ENCODE peak calls at places on chromosomes 13 and 19, in ten cellular contexts. D is upper lobe of left lung, P is HFF-Myc, T is keratinocyte, Z is lower lobe of right lung, V is esophagus muscularis mucosa, M is endodermal cell, K is GM10248, E is testis, Y is GM20000. F is an unnamed sample.

GRCh38 chr13:51826606-51827005 is 18.4 kb downstream of the TMEM272 start:
- DNase-seq in E (peak), Z (no peak), P (no peak), T (no peak), M (no peak), K (no peak), D (no peak), Y (no peak), V (no peak), F (no peak)

GRCh38 chr13:113155201-113155600 is 3.2 kb upstream of the PROZ start:
- DNase-seq in Y (no peak), P (no peak), T (no peak), K (no peak), M (peak), D (no peak), E (no peak), V (no peak), Z (no peak), F (no peak)

GRCh38 chr13:27783111-27783510 is 9.2 kb upstream of the GSX1 start:
- DNase-seq in Y (no peak), Z (no peak), M (peak), P (no peak), E (peak), T (no peak), D (no peak), V (no peak), K (no peak), F (peak)

GRCh38 chr19:7578127-7578526 is 17.5 kb upstream of the CAMSAP3 start:
- DNase-seq in M (no peak), Z (no peak), E (no peak), T (no peak), V (no peak), Y (no peak), D (no peak), P (no peak), K (no peak), F (no peak)

GRCh38 chr13:74067818-74068217 is 66.4 kb downstream of the KLF12 start:
- DNase-seq in K (no peak), T (no peak), D (no peak), V (no peak), Z (no peak), M (no peak), P (no peak), Y (no peak), E (no peak), F (no peak)

GRCh38 chr19:30870861-30871260 is 478.4 kb downstream of the TSHZ3 start:
- DNase-seq in P (peak), Y (no peak), K (no peak), T (no peak), D (no peak), V (no peak), M (peak), E (peak), Z (no peak), F (no peak)

GRCh38 chr19:58261968-58262921 is 16.5 kb upstream of the ZNF8 start:
- DNase-seq in E (no peak), M (no peak), T (no peak), K (no peak), Z (no peak), D (no peak), V (no peak), Y (no peak), P (no peak), F (no peak)

GRCh38 chr13:98222081-98222554 is 45.0 kb upstream of the RNF113B start:
- DNase-seq in P (no peak), D (no peak), T (no peak), K (no peak), V (no peak), M (peak), Z (no peak), E (no peak), Y (no peak), F (no peak)

GRCh38 chr19:6362351-6362801 is 1.0 kb downstream of the CLPP start:
- DNase-seq in P (no peak), D (no peak), Y (no peak), M (no peak), V (no peak), K (no peak), Z (no peak), T (no peak), E (no peak), F (no peak)

GRCh38 chr13:60612593-60612992 is 215.6 kb downstream of the TDRD3 start:
- DNase-seq in Y (no peak), K (no peak), D (no peak), Z (no peak), E (no peak), M (no peak), P (no peak), V (no peak), T (no peak), F (no peak)

GRCh38 chr19:30363073-30363472 is 9.1 kb upstream of the ZNF536 start:
- DNase-seq in D (peak), E (no peak), K (no peak), Y (no peak), Z (no peak), V (no peak), T (no peak), P (no peak), M (peak), F (no peak)

GRCh38 chr13:30125422-30126073 is 181.8 kb downstream of the KATNAL1 start:
- DNase-seq in P (peak), D (peak), Z (no peak), K (no peak), Y (no peak), T (no peak), M (no peak), V (no peak), E (peak), F (peak)

GRCh38 chr13:35925669-35926068 is 205.5 kb downstream of the DCLK1 start:
- DNase-seq in Z (no peak), T (no peak), D (no peak), K (no peak), P (no peak), V (no peak), M (no peak), E (no peak), Y (no peak), F (no peak)

GRCh38 chr13:31172535-31172934 is 10.8 kb upstream of the HSPH1 start:
- DNase-seq in M (no peak), E (no peak), K (no peak), Y (no peak), Z (no peak), P (no peak), D (no peak), V (no peak), T (peak), F (no peak)

GRCh38 chr13:85654227-85654626 is 145.0 kb downstream of the SLITRK6 start:
- DNase-seq in V (no peak), K (no peak), Y (no peak), Z (no peak), E (no peak), M (no peak), T (no peak), P (no peak), D (no peak), F (no peak)

GRCh38 chr19:12664406-12665280 is 1.9 kb downstream of the MAN2B1 start:
- DNase-seq in Y (no peak), E (no peak), D (no peak), K (no peak), V (no peak), Z (no peak), T (no peak), P (no peak), M (peak), F (no peak)

GRCh38 chr13:72101768-72102400 is 234.9 kb upstream of the DACH1 start:
- DNase-seq in P (no peak), K (no peak), Z (no peak), E (no peak), V (no peak), Y (no peak), M (no peak), T (no peak), D (no peak), F (no peak)

GRCh38 chr19:49506575-49507105 is 5.8 kb upstream of the FCGRT start:
- DNase-seq in Z (peak), E (peak), P (no peak), Y (peak), V (no peak), M (peak), D (peak), K (peak), T (no peak), F (peak)

GRCh38 chr13:69524459-69525155 is 583.0 kb upstream of the ATXN8OS start:
- DNase-seq in Z (no peak), M (no peak), P (no peak), D (no peak), Y (no peak), T (no peak), E (no peak), K (no peak), V (no peak), F (no peak)

GRCh38 chr19:7509625-7510024 is 6.3 kb upstream of the ZNF358 start:
- DNase-seq in Z (no peak), Y (no peak), M (peak), V (no peak), T (no peak), D (no peak), K (no peak), P (no peak), E (no peak), F (no peak)

GRCh38 chr13:99374169-99374991 is 67.2 kb upstream of the GPR183 start:
- DNase-seq in Z (no peak), D (no peak), V (no peak), M (peak), Y (no peak), P (no peak), E (no peak), T (no peak), K (no peak), F (no peak)

GRCh38 chr19:10553087-10553667 is 9.5 kb downstream of the ATG4D start:
- DNase-seq in K (no peak), E (no peak), Y (peak), Z (no peak), M (no peak), V (no peak), T (no peak), D (no peak), P (no peak), F (no peak)

GRCh38 chr19:13420780-13421179 is 85.5 kb downstream of the CACNA1A start:
- DNase-seq in Z (no peak), K (no peak), Y (no peak), D (no peak), E (no peak), V (no peak), M (no peak), T (no peak), P (no peak), F (no peak)

GRCh38 chr19:9792191-9793050 is 23.9 kb upstream of the ZNF846 start:
- DNase-seq in Y (peak), T (peak), D (peak), K (peak), E (peak), M (peak), P (peak), V (peak), Z (peak), F (peak)

GRCh38 chr13:90201198-90201597 is 1146.3 kb upstream of the MIR17HG start:
- DNase-seq in T (no peak), E (no peak), Y (no peak), D (no peak), P (no peak), Z (no peak), M (no peak), V (no peak), K (no peak), F (no peak)

GRCh38 chr13:97710797-97711196 is 242.7 kb upstream of the IPO5 start:
- DNase-seq in V (no peak), K (no peak), E (no peak), M (no peak), T (no peak), D (no peak), Y (no peak), P (no peak), Z (no peak), F (no peak)

GRCh38 chr19:55112781-55113569 is 4.5 kb downstream of the PPP1R12C start:
- DNase-seq in E (no peak), T (no peak), V (no peak), Z (no peak), D (peak), K (no peak), M (peak), P (no peak), Y (peak), F (no peak)
- TF ChIP-seq CTCF in E (no peak), T (no peak), V (no peak), Z (no peak), D (no peak), K (peak), M (peak), P (no peak), Y (no peak), F (no peak)

DNA sequence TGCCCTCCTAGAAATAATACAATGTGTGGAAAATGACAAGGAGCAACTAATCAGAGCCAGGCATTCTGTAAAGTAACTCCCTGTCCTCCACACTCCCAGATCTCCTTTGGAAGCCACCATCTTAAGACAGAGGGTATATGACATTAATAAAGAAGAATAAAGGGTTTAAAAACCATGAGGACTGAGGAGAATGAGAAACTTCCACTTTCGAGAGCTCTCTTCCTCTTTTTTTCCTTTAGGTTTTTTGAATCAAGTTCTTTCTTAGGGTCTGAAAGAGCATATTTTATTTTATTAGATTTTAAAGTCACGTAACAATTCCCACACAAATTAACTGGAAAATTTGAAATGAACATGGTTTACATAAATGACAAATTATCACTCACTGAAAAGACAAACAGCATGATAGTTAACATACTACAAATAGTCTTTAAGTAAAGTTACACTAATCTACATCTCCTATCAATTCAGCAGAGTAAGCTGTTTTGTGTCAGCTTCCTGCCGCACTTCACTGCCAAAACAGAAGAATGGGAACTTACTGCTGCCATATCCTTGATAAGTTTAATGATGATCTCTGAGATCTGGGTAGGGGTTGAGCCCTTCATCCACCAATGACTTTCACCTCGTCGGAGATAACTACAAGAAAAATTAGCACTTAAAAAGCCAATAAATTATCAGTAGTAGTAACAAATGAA is 38.6 kb upstream of the FBXL3 start:
- DNase-seq in Y (no peak), K (no peak), T (no peak), Z (no peak), D (no peak), V (no peak), E (no peak), M (no peak), P (no peak), F (no peak)
- TF ChIP-seq CTCF in Y (no peak), K (no peak), T (no peak), Z (no peak), D (no peak), V (no peak), E (no peak), M (no peak), P (no peak), F (no peak)

GRCh38 chr19:2602391-2603181 is 99.9 kb downstream of the GNG7 start:
- DNase-seq in K (no peak), Y (no peak), E (peak), Z (peak), D (peak), M (peak), T (no peak), P (peak), V (peak), F (peak)
- TF ChIP-seq CTCF in K (no peak), Y (no peak), E (no peak), Z (peak), D (no peak), M (no peak), T (no peak), P (no peak), V (peak), F (no peak)

GRCh38 chr13:37918116-37919100 is 48.8 kb upstream of the TRPC4 start:
- DNase-seq in V (no peak), M (peak), Z (no peak), T (no peak), Y (no peak), K (no peak), E (no peak), P (no peak), D (no peak), F (no peak)
- TF ChIP-seq CTCF in V (no peak), M (peak), Z (no peak), T (no peak), Y (no peak), K (no peak), E (no peak), P (no peak), D (no peak), F (no peak)

DNA sequence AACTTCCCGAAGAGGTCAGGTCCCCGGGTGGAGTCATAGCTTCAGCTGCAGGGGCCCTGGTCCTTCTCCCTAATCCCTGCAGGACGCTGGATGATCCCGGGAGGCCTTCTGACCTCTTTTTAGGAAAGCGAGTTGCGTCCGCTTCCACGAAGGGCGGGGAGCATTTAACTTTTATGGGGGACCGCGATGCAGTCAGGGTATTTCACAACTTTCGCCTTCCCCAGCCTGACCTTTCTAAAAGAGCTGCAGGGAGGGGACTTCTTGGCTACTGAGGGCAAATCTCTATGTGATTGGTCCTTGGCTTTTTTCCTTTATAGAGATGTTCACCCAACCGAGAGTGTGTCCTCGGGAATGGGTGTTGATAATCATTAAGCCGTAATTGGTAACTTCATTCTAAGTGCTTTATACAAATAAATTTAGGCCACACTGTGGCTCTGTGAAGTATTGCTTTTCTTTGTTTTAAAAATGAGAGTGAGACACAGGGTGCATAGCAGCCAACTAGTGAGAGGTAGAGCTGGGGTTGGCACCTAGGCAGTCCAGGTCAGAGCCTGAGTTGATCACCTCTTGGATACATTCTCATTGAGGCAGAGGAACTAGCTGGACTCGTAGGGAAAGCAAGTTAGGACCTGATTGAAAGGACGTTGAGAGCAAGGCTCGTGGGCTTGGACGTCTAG is 841 bp downstream of the ZNF230 start:
- DNase-seq in Z (peak), V (peak), T (no peak), K (peak), Y (peak), D (no peak), E (peak), P (no peak), M (peak), F (no peak)
- TF ChIP-seq CTCF in Z (no peak), V (no peak), T (no peak), K (no peak), Y (no peak), D (no peak), E (no peak), P (no peak), M (no peak), F (no peak)

GRCh38 chr19:53161123-53161522 is 2.3 kb upstream of the ZNF347 start:
- DNase-seq in M (no peak), Y (no peak), K (no peak), T (no peak), E (no peak), Z (no peak), P (no peak), D (no peak), V (no peak), F (no peak)

GRCh38 chr19:53160350-53160749 is 1.5 kb upstream of the ZNF347 start:
- DNase-seq in P (no peak), M (no peak), Y (no peak), D (no peak), V (no peak), Z (no peak), K (no peak), T (no peak), E (no peak), F (no peak)

DNA sequence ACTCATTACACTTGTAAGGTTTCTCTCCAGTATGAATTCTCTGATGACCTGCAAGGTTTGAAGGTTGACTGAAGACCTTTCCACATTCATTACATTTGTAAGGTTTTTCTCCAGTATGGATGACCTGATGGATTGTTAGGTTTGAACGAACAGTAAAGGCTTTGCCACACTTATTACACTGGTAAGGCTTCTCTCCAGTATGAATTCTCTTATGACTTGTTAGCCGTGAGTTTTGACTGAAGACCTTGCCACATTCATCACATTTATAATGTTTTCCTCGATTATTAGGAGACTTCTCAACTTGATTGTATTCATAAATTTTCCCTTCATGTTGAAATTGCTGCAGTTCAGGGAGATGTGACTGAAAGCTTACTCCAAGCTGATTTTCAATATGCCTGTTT is 6.8 kb upstream of the ZNF347 start:
- DNase-seq in Z (no peak), T (no peak), Y (no peak), M (no peak), P (no peak), E (no peak), K (no peak), V (no peak), D (no peak), F (no peak)
- TF ChIP-seq CTCF in Z (no peak), T (no peak), Y (no peak), M (no peak), P (no peak), E (no peak), K (no peak), V (no peak), D (no peak), F (no peak)

GRCh38 chr13:102089177-102089576 is 312.7 kb downstream of the FGF14 start:
- DNase-seq in Y (no peak), M (no peak), T (no peak), V (no peak), D (no peak), E (no peak), Z (no peak), K (no peak), P (no peak), F (no peak)
- TF ChIP-seq CTCF in Y (no peak), M (peak), T (no peak), V (peak), D (no peak), E (no peak), Z (no peak), K (no peak), P (no peak), F (peak)